ENCODE peak calls at places on chromosomes 16 and 17, in six cellular contexts. P, E, X, F, I and H are unnamed samples.

GRCh38 chr16:31874354-31875111 is 926 bp downstream of the ZNF267 start:
- DNase-seq in F (no peak), I (peak; percentile 53), P (no peak), X (no peak), E (peak; percentile 68), H (peak; percentile 56)

GRCh38 chr16:65125871-65126270 is 4.0 kb upstream of the CDH11 start:
- DNase-seq in I (no peak), X (no peak), F (no peak), P (no peak), E (no peak), H (peak; percentile 38)

GRCh38 chr16:28042856-28043255 is 20.7 kb downstream of the GSG1L start:
- DNase-seq in E (peak; percentile 55), I (no peak), F (no peak), P (no peak), X (no peak), H (peak; percentile 33)

GRCh38 chr16:85300451-85300968 is 188.2 kb upstream of the CIBAR2 start:
- DNase-seq in E (no peak), F (no peak), P (no peak), I (no peak), X (no peak), H (no peak)

GRCh38 chr16:3909791-3910583 is 29.5 kb upstream of the CREBBP start:
- DNase-seq in P (no peak), E (no peak), F (no peak), I (no peak), X (no peak), H (no peak)

GRCh38 chr16:69150146-69150865 is 17.9 kb downstream of the UTP4 start:
- DNase-seq in E (peak; percentile 80), F (peak; percentile 76), P (peak; percentile 53), X (peak; percentile 37), I (peak; percentile 29), H (peak; percentile 75)

GRCh38 chr16:30958164-30959083 is 870 bp downstream of the SETD1A start:
- DNase-seq in P (peak; percentile 56), E (peak; percentile 32), F (peak; percentile 62), I (no peak), X (peak; percentile 63), H (peak; percentile 48)

GRCh38 chr17:74107107-74107506 is 96.4 kb upstream of the RPL38 start:
- DNase-seq in E (no peak), I (no peak), X (no peak), F (no peak), P (no peak), H (no peak)

GRCh38 chr17:19238167-19238505 is 970 bp downstream of the EPN2 start:
- DNase-seq in P (peak; percentile 55), E (no peak), F (peak; percentile 45), X (peak; percentile 26), I (peak; percentile 10), H (no peak)

GRCh38 chr16:50467559-50467942 is 80.6 kb upstream of the NKD1 start:
- DNase-seq in E (no peak), I (no peak), P (no peak), X (no peak), F (no peak), H (no peak)

GRCh38 chr17:28018439-28019070 is 23.9 kb upstream of the NLK start:
- DNase-seq in P (no peak), I (no peak), X (no peak), E (peak; percentile 57), F (no peak), H (no peak)

GRCh38 chr17:81397314-81398169 is 2.3 kb downstream of the BAHCC1 start:
- DNase-seq in E (no peak), I (no peak), X (peak; percentile 71), F (no peak), P (peak; percentile 74), H (peak; percentile 47)

GRCh38 chr17:61155590-61156181 is 244.0 kb upstream of the TBX2 start:
- DNase-seq in P (no peak), X (no peak), E (no peak), F (no peak), I (no peak), H (no peak)

GRCh38 chr16:24085665-24086064 is 170.5 kb upstream of the CACNG3 start:
- DNase-seq in I (no peak), P (no peak), E (no peak), X (no peak), F (no peak), H (no peak)